ENCODE peak calls at places on chromosomes 13 and 19, in ten cellular contexts. X is mucosa of descending colon, Z is activated T-cell treated with anti-CD3 and anti-CD28 coated beads for 1 hour, R is ELR, G is HepG2, N is iPS DF 19.7, V is choroid plexus epithelial cell, C is iPS DF 6.9, L is NCI-H2081, A is body of pancreas. K is an unnamed sample.

GRCh38 chr19:8585057-8585893 is 8.0 kb upstream of the MYO1F start:
- DNase-seq in X (no peak), Z (no peak), R (no peak), G (no peak), N (no peak), V (no peak), C (no peak), L (no peak), A (no peak), K (peak; percentile 62)

GRCh38 chr19:41362143-41362847 is 1.7 kb downstream of the B9D2 start:
- DNase-seq in X (peak; percentile 48), Z (no peak), R (no peak), G (no peak), N (no peak), V (no peak), C (no peak), L (no peak), A (no peak), K (no peak)

GRCh38 chr13:76481738-76482137 is 404.5 kb downstream of the KCTD12 start:
- DNase-seq in X (no peak), Z (no peak), R (no peak), G (no peak), N (no peak), V (peak; percentile 46), C (no peak), L (no peak), A (no peak), K (no peak)

GRCh38 chr19:34556500-34556899 is 74.9 kb downstream of the WTIP start:
- DNase-seq in X (peak; percentile 45), Z (no peak), R (peak; percentile 35), G (peak; percentile 13), N (no peak), V (peak; percentile 9), C (peak; percentile 7), L (no peak), A (peak; percentile 65), K (no peak)

GRCh38 chr19:54104998-54105715 is 2.5 kb downstream of the NDUFA3 start:
- DNase-seq in X (no peak), Z (no peak), R (no peak), G (no peak), N (no peak), V (no peak), C (no peak), L (no peak), A (no peak), K (no peak)

GRCh38 chr19:44925114-44925891 is 10.9 kb downstream of the APOC1 start:
- DNase-seq in X (peak; percentile 69), Z (no peak), R (peak; percentile 35), G (peak; percentile 95), N (no peak), V (peak; percentile 70), C (no peak), L (no peak), A (no peak), K (peak; percentile 89)

GRCh38 chr13:66040506-66040905 is 1189.6 kb downstream of the PCDH9 start:
- DNase-seq in X (no peak), Z (no peak), R (no peak), G (no peak), N (no peak), V (peak; percentile 3), C (no peak), L (no peak), A (no peak), K (no peak)

GRCh38 chr19:31354316-31354715 is 5.1 kb upstream of the TSHZ3 start:
- DNase-seq in X (no peak), Z (no peak), R (no peak), G (no peak), N (no peak), V (no peak), C (no peak), L (no peak), A (no peak), K (no peak)

GRCh38 chr13:40981361-40981760 is 37.8 kb downstream of the ELF1 start:
- DNase-seq in X (no peak), Z (no peak), R (no peak), G (no peak), N (no peak), V (peak; percentile 37), C (no peak), L (no peak), A (no peak), K (no peak)

GRCh38 chr13:30831515-30831914 is 74.6 kb upstream of the MEDAG start:
- DNase-seq in X (peak; percentile 11), Z (no peak), R (no peak), G (peak; percentile 77), N (no peak), V (no peak), C (no peak), L (no peak), A (no peak), K (no peak)

GRCh38 chr19:40799558-40800338 is 757 bp downstream of the EGLN2 start:
- DNase-seq in X (peak; percentile 27), Z (no peak), R (peak; percentile 52), G (no peak), N (no peak), V (peak; percentile 42), C (no peak), L (no peak), A (no peak), K (peak; percentile 84)

GRCh38 chr19:49932041-49932451 is 2.7 kb upstream of the NUP62 start:
- DNase-seq in X (no peak), Z (no peak), R (no peak), G (no peak), N (no peak), V (no peak), C (no peak), L (no peak), A (no peak), K (no peak)

GRCh38 chr19:3336680-3337523 is 29.5 kb upstream of the NFIC start:
- DNase-seq in X (peak; percentile 84), Z (no peak), R (no peak), G (peak; percentile 24), N (no peak), V (peak; percentile 60), C (no peak), L (peak; percentile 76), A (peak; percentile 98), K (peak; percentile 92)

GRCh38 chr19:15759962-15760565 is 22.3 kb downstream of the OR10H3 start:
- DNase-seq in X (peak; percentile 42), Z (no peak), R (peak; percentile 3), G (peak; percentile 34), N (no peak), V (no peak), C (no peak), L (no peak), A (no peak), K (no peak)

GRCh38 chr13:39023761-39024160 is 14.1 kb downstream of the PROSER1 start:
- DNase-seq in X (peak; percentile 61), Z (no peak), R (no peak), G (no peak), N (no peak), V (peak; percentile 79), C (no peak), L (no peak), A (no peak), K (no peak)

GRCh38 chr13:84606616-84607015 is 724.3 kb upstream of the SLITRK1 start:
- DNase-seq in X (no peak), Z (no peak), R (no peak), G (no peak), N (no peak), V (no peak), C (no peak), L (no peak), A (no peak), K (no peak)

GRCh38 chr19:51341976-51342580 is at the start of gene VSIG10L:
- DNase-seq in X (no peak), Z (no peak), R (no peak), G (no peak), N (no peak), V (no peak), C (no peak), L (no peak), A (no peak), K (no peak)

GRCh38 chr13:82257790-82258507 is 1624.3 kb downstream of the SLITRK1 start:
- DNase-seq in X (no peak), Z (no peak), R (no peak), G (no peak), N (no peak), V (no peak), C (no peak), L (no peak), A (no peak), K (no peak)

GRCh38 chr13:20332361-20333096 is 100.4 kb upstream of the GJB6 start:
- DNase-seq in X (no peak), Z (no peak), R (no peak), G (no peak), N (no peak), V (no peak), C (no peak), L (no peak), A (no peak), K (no peak)

GRCh38 chr13:111401755-111402154 is 81.3 kb downstream of the TEX29 start:
- DNase-seq in X (no peak), Z (no peak), R (no peak), G (no peak), N (no peak), V (no peak), C (no peak), L (no peak), A (no peak), K (peak; percentile 27)

GRCh38 chr13:79434578-79434977 is 28.5 kb upstream of the RBM26 start:
- DNase-seq in X (no peak), Z (no peak), R (peak; percentile 61), G (no peak), N (no peak), V (peak; percentile 22), C (no peak), L (no peak), A (no peak), K (no peak)

GRCh38 chr13:71304861-71305260 is 562.1 kb downstream of the DACH1 start:
- DNase-seq in X (no peak), Z (no peak), R (no peak), G (no peak), N (no peak), V (no peak), C (no peak), L (no peak), A (no peak), K (no peak)

GRCh38 chr19:4197625-4198466 is 15.4 kb downstream of the ANKRD24 start:
- DNase-seq in X (no peak), Z (no peak), R (no peak), G (no peak), N (no peak), V (no peak), C (no peak), L (no peak), A (no peak), K (no peak)

GRCh38 chr19:47111081-47111589 is 2.4 kb downstream of the ZC3H4 start:
- DNase-seq in X (peak; percentile 49), Z (peak; percentile 26), R (peak; percentile 47), G (no peak), N (no peak), V (peak; percentile 19), C (no peak), L (no peak), A (peak; percentile 31), K (peak; percentile 74)

GRCh38 chr19:3243851-3244700 is 19.6 kb downstream of the CELF5 start:
- DNase-seq in X (peak; percentile 80), Z (peak; percentile 47), R (peak; percentile 66), G (peak; percentile 55), N (no peak), V (peak; percentile 53), C (no peak), L (no peak), A (peak; percentile 35), K (no peak)

GRCh38 chr13:30908416-30908980 is 2.4 kb downstream of the MEDAG start:
- DNase-seq in X (no peak), Z (no peak), R (no peak), G (no peak), N (no peak), V (peak; percentile 61), C (no peak), L (no peak), A (no peak), K (peak; percentile 71)

GRCh38 chr13:47875206-47875605 is 125.9 kb downstream of the SUCLA2 start:
- DNase-seq in X (no peak), Z (no peak), R (no peak), G (no peak), N (no peak), V (no peak), C (no peak), L (no peak), A (no peak), K (no peak)

GRCh38 chr19:1057185-1057857 is 9.6 kb upstream of the ARHGAP45 start:
- DNase-seq in X (peak; percentile 34), Z (no peak), R (peak; percentile 80), G (no peak), N (no peak), V (peak; percentile 70), C (no peak), L (peak; percentile 47), A (no peak), K (no peak)